ENCODE peak calls at places on chromosome 1, in five cellular contexts. One of them, this sample, is unnamed.

GRCh38 chr1:226979115-226979516 is 39.0 kb downstream of the COQ8A start:
- DNase-seq in IMR-90: no peak
- DNase-seq in choroid plexus epithelial cell: no peak
- DNase-seq in PC-9: no peak
- DNase-seq in HFF-Myc: no peak
- DNase-seq in this sample: no peak

GRCh38 chr1:74513901-74514300 is 1.5 kb upstream of the LRRC53 start:
- DNase-seq in IMR-90: no peak
- DNase-seq in choroid plexus epithelial cell: no peak
- DNase-seq in PC-9: no peak
- DNase-seq in HFF-Myc: no peak
- DNase-seq in this sample: no peak

GRCh38 chr1:14937288-14937949 is 216.1 kb upstream of the TMEM51 start:
- DNase-seq in IMR-90: no peak
- DNase-seq in choroid plexus epithelial cell: no peak
- DNase-seq in PC-9: no peak
- DNase-seq in HFF-Myc: no peak
- DNase-seq in this sample: no peak

GRCh38 chr1:228109962-228110488 is 926 bp upstream of the MRPL55 start:
- DNase-seq in IMR-90: peak
- DNase-seq in choroid plexus epithelial cell: peak
- DNase-seq in PC-9: no peak
- DNase-seq in HFF-Myc: no peak
- DNase-seq in this sample: no peak

GRCh38 chr1:233459470-233459945 is 132.0 kb downstream of the MAP3K21 start:
- DNase-seq in IMR-90: no peak
- DNase-seq in choroid plexus epithelial cell: no peak
- DNase-seq in PC-9: no peak
- DNase-seq in HFF-Myc: no peak
- DNase-seq in this sample: no peak

GRCh38 chr1:86318431-86318830 is 77.7 kb downstream of the ODF2L start:
- DNase-seq in IMR-90: no peak
- DNase-seq in choroid plexus epithelial cell: no peak
- DNase-seq in PC-9: no peak
- DNase-seq in HFF-Myc: no peak
- DNase-seq in this sample: no peak

GRCh38 chr1:23804183-23804582 is 3.6 kb upstream of the GALE start:
- DNase-seq in IMR-90: no peak
- DNase-seq in choroid plexus epithelial cell: no peak
- DNase-seq in PC-9: no peak
- DNase-seq in HFF-Myc: no peak
- DNase-seq in this sample: no peak

GRCh38 chr1:169943963-169944526 is 50.3 kb upstream of the SCYL3 start:
- DNase-seq in IMR-90: no peak
- DNase-seq in choroid plexus epithelial cell: no peak
- DNase-seq in PC-9: no peak
- DNase-seq in HFF-Myc: no peak
- DNase-seq in this sample: no peak

GRCh38 chr1:36760081-36760480 is 274.2 kb downstream of the GRIK3 start:
- DNase-seq in IMR-90: no peak
- DNase-seq in choroid plexus epithelial cell: no peak
- DNase-seq in PC-9: no peak
- DNase-seq in HFF-Myc: no peak
- DNase-seq in this sample: no peak

GRCh38 chr1:180542113-180542512 is 16.7 kb upstream of the OVAAL start:
- DNase-seq in IMR-90: no peak
- DNase-seq in choroid plexus epithelial cell: peak
- DNase-seq in PC-9: no peak
- DNase-seq in HFF-Myc: no peak
- DNase-seq in this sample: no peak

GRCh38 chr1:35481229-35481628 is 76.0 kb downstream of the KIAA0319L start:
- DNase-seq in IMR-90: no peak
- DNase-seq in choroid plexus epithelial cell: no peak
- DNase-seq in PC-9: no peak
- DNase-seq in HFF-Myc: no peak
- DNase-seq in this sample: no peak

GRCh38 chr1:9657521-9658032 is 6.0 kb downstream of the PIK3CD start:
- DNase-seq in IMR-90: no peak
- DNase-seq in choroid plexus epithelial cell: no peak
- DNase-seq in PC-9: no peak
- DNase-seq in HFF-Myc: no peak
- DNase-seq in this sample: no peak

GRCh38 chr1:103254691-103255090 is 146.4 kb upstream of the COL11A1 start:
- DNase-seq in IMR-90: peak
- DNase-seq in choroid plexus epithelial cell: peak
- DNase-seq in PC-9: no peak
- DNase-seq in HFF-Myc: no peak
- DNase-seq in this sample: no peak

GRCh38 chr1:22018583-22019559 is 17.4 kb downstream of the CELA3A start:
- DNase-seq in IMR-90: peak
- DNase-seq in choroid plexus epithelial cell: peak
- DNase-seq in PC-9: peak
- DNase-seq in HFF-Myc: peak
- DNase-seq in this sample: peak
- H3K4me3 ChIP-seq in IMR-90: no peak
- H3K4me3 ChIP-seq in choroid plexus epithelial cell: no peak
- H3K4me3 ChIP-seq in PC-9: no peak
- H3K4me3 ChIP-seq in HFF-Myc: no peak
- H3K4me3 ChIP-seq in this sample: no peak

GRCh38 chr1:25903986-25904385 is 2.2 kb downstream of the STMN1 start:
- DNase-seq in IMR-90: no peak
- DNase-seq in choroid plexus epithelial cell: no peak
- DNase-seq in PC-9: no peak
- DNase-seq in HFF-Myc: no peak
- DNase-seq in this sample: no peak
- H3K4me3 ChIP-seq in IMR-90: peak
- H3K4me3 ChIP-seq in choroid plexus epithelial cell: no peak
- H3K4me3 ChIP-seq in PC-9: no peak
- H3K4me3 ChIP-seq in HFF-Myc: peak
- H3K4me3 ChIP-seq in this sample: no peak

GRCh38 chr1:42392923-42393848 is 12.6 kb downstream of the RIMKLA start:
- DNase-seq in IMR-90: no peak
- DNase-seq in choroid plexus epithelial cell: no peak
- DNase-seq in PC-9: peak
- DNase-seq in HFF-Myc: no peak
- DNase-seq in this sample: no peak
- H3K4me3 ChIP-seq in IMR-90: no peak
- H3K4me3 ChIP-seq in choroid plexus epithelial cell: no peak
- H3K4me3 ChIP-seq in PC-9: no peak
- H3K4me3 ChIP-seq in HFF-Myc: no peak
- H3K4me3 ChIP-seq in this sample: no peak

DNA sequence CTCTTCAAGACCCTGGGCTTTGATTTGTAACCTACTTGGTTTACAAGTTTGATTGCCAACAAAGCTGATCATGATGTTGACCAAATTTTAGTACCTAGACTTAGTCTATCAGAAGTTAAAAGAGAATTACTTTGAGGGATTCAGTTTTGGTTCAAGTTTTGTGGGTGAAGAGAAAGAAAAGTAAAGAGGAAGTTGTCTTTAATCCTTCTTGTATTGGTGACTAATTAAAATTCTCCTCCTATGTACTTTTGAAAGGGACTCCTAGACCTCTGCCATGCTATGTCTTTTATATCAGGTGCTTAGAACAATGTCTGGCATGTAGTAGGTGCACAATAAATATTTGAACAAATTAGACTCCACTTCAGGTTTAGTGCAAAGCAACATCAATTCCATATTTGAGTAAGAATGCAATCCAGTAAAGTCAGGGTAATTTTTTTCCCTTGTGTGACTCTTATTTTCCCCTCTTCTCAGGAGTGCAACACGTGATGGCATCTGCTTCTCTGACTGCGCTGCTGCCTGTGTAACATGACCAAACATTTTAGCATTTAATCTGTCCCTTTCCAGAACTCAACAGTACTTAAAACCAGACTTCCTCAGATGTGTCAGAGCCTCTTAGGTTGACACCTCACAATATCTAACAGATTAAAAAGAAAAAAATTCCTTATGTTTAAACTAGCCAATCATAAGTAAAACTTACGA is 41.1 kb upstream of the KCNQ4 start:
- DNase-seq in IMR-90: no peak
- DNase-seq in choroid plexus epithelial cell: no peak
- DNase-seq in PC-9: no peak
- DNase-seq in HFF-Myc: no peak
- DNase-seq in this sample: no peak
- H3K4me3 ChIP-seq in IMR-90: no peak
- H3K4me3 ChIP-seq in choroid plexus epithelial cell: no peak
- H3K4me3 ChIP-seq in PC-9: no peak
- H3K4me3 ChIP-seq in HFF-Myc: no peak
- H3K4me3 ChIP-seq in this sample: no peak

GRCh38 chr1:111581166-111581565 is 38.4 kb upstream of the RAP1A start:
- DNase-seq in IMR-90: no peak
- DNase-seq in choroid plexus epithelial cell: no peak
- DNase-seq in PC-9: no peak
- DNase-seq in HFF-Myc: no peak
- DNase-seq in this sample: no peak

GRCh38 chr1:111582016-111582415 is 37.6 kb upstream of the RAP1A start:
- DNase-seq in IMR-90: no peak
- DNase-seq in choroid plexus epithelial cell: no peak
- DNase-seq in PC-9: no peak
- DNase-seq in HFF-Myc: no peak
- DNase-seq in this sample: no peak

GRCh38 chr1:111582644-111583618 is 36.7 kb upstream of the RAP1A start:
- DNase-seq in IMR-90: no peak
- DNase-seq in choroid plexus epithelial cell: no peak
- DNase-seq in PC-9: no peak
- DNase-seq in HFF-Myc: no peak
- DNase-seq in this sample: no peak

GRCh38 chr1:111576547-111576946 is 43.0 kb upstream of the RAP1A start:
- DNase-seq in IMR-90: no peak
- DNase-seq in choroid plexus epithelial cell: no peak
- DNase-seq in PC-9: no peak
- DNase-seq in HFF-Myc: no peak
- DNase-seq in this sample: no peak

DNA sequence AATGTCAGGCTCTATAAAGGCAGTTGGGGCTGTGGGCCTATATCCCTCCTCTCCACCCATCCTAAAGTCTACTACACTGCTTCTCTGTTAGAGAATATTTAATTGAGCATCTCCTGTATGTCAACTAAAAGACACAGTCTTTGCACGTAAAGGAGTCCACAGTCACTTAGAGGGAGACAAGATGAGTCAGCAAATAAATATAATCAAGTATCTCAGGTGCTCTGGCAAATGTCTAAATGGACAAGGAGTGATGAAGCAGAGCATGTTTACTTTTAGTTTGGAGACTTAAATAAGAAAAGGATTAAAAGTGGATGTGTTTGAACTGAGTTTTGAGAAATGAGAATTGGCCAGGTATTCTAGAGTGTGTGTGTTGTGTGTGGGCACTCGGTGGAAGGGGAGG is 41.8 kb upstream of the RAP1A start:
- DNase-seq in IMR-90: no peak
- DNase-seq in choroid plexus epithelial cell: no peak
- DNase-seq in PC-9: no peak
- DNase-seq in HFF-Myc: no peak
- DNase-seq in this sample: no peak
- H3K4me3 ChIP-seq in IMR-90: no peak
- H3K4me3 ChIP-seq in choroid plexus epithelial cell: no peak
- H3K4me3 ChIP-seq in PC-9: no peak
- H3K4me3 ChIP-seq in HFF-Myc: no peak
- H3K4me3 ChIP-seq in this sample: no peak

DNA sequence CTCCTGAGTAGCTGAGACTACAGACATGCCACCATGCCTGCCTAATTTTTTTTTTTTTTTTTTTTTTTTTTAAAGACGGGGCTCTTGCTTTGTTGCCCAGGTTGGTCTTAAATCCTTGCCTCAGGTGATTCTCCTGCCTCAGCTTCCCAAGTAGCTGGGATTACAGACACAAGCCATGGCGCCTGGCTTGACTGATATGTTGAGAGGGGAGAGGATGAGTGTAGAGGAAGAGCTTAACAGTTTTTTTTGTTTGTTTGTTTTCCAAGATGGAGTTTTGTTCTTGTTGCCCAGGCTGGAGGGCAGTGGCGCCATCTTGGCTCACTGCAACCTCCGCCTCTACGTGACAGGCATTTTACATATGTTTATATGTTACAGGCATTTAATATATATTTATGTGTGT is 2.5 kb downstream of the SRP9 start:
- DNase-seq in IMR-90: no peak
- DNase-seq in choroid plexus epithelial cell: no peak
- DNase-seq in PC-9: no peak
- DNase-seq in HFF-Myc: no peak
- DNase-seq in this sample: no peak
- H3K4me3 ChIP-seq in IMR-90: no peak
- H3K4me3 ChIP-seq in choroid plexus epithelial cell: no peak
- H3K4me3 ChIP-seq in PC-9: no peak
- H3K4me3 ChIP-seq in HFF-Myc: peak
- H3K4me3 ChIP-seq in this sample: peak

GRCh38 chr1:27596261-27596660 is 7.7 kb downstream of the AHDC1 start:
- DNase-seq in IMR-90: no peak
- DNase-seq in choroid plexus epithelial cell: no peak
- DNase-seq in PC-9: no peak
- DNase-seq in HFF-Myc: no peak
- DNase-seq in this sample: no peak

GRCh38 chr1:27597511-27598216 is 6.3 kb downstream of the AHDC1 start:
- DNase-seq in IMR-90: peak
- DNase-seq in choroid plexus epithelial cell: peak
- DNase-seq in PC-9: no peak
- DNase-seq in HFF-Myc: no peak
- DNase-seq in this sample: no peak

GRCh38 chr1:27598288-27598687 is 5.7 kb downstream of the AHDC1 start:
- DNase-seq in IMR-90: no peak
- DNase-seq in choroid plexus epithelial cell: peak
- DNase-seq in PC-9: no peak
- DNase-seq in HFF-Myc: no peak
- DNase-seq in this sample: no peak

GRCh38 chr1:27595597-27595996 is 8.3 kb downstream of the AHDC1 start:
- DNase-seq in IMR-90: no peak
- DNase-seq in choroid plexus epithelial cell: no peak
- DNase-seq in PC-9: no peak
- DNase-seq in HFF-Myc: no peak
- DNase-seq in this sample: no peak

GRCh38 chr1:27597036-27597435 is 6.9 kb downstream of the AHDC1 start:
- DNase-seq in IMR-90: no peak
- DNase-seq in choroid plexus epithelial cell: no peak
- DNase-seq in PC-9: no peak
- DNase-seq in HFF-Myc: no peak
- DNase-seq in this sample: no peak
- H3K4me3 ChIP-seq in IMR-90: no peak
- H3K4me3 ChIP-seq in choroid plexus epithelial cell: no peak
- H3K4me3 ChIP-seq in PC-9: no peak
- H3K4me3 ChIP-seq in HFF-Myc: no peak
- H3K4me3 ChIP-seq in this sample: no peak